ENCODE peak calls at places on chromosomes 4 and X, in nine cellular contexts. T is transverse colon, Z is right atrium auricular region, W is H9, Y is ascending aorta, B is PC-9, O is brain microvascular endothelial cell, U is upper lobe of right lung, R is lower lobe of right lung. I is an unnamed sample.

GRCh38 chrX:632391-633042 is 1.9 kb downstream of the SHOX start:
- DNase-seq in T (no peak), Z (no peak), W (peak; percentile 57), Y (no peak), B (no peak), O (no peak), U (no peak), R (no peak), I (no peak)

GRCh38 chr4:83340692-83341343 is 6.2 kb upstream of the HPSE start:
- DNase-seq in T (no peak), Z (no peak), W (no peak), Y (no peak), B (no peak), O (no peak), U (no peak), R (no peak), I (no peak)

GRCh38 chrX:27966492-27966891 is 14.8 kb downstream of the DCAF8L1 start:
- DNase-seq in T (no peak), Z (no peak), W (no peak), Y (no peak), B (no peak), O (no peak), U (no peak), R (no peak), I (no peak)

GRCh38 chrX:2500681-2501151 is at the start of the genes DHRSX and ZBED1:
- DNase-seq in T (peak; percentile 48), Z (no peak), W (no peak), Y (no peak), B (no peak), O (no peak), U (peak; percentile 81), R (peak; percentile 62), I (peak; percentile 84)

GRCh38 chr4:79652232-79652631 is 244.2 kb upstream of the GK2 start:
- DNase-seq in T (no peak), Z (no peak), W (no peak), Y (no peak), B (no peak), O (peak; percentile 83), U (no peak), R (no peak), I (no peak)

GRCh38 chrX:136130931-136131843 is 16.1 kb upstream of the FHL1 start:
- DNase-seq in T (no peak), Z (no peak), W (no peak), Y (no peak), B (peak; percentile 99), O (peak; percentile 79), U (no peak), R (no peak), I (no peak)

GRCh38 chr4:56424697-56425514 is 10.5 kb downstream of the PPAT start:
- DNase-seq in T (peak; percentile 13), Z (no peak), W (no peak), Y (no peak), B (no peak), O (peak; percentile 36), U (no peak), R (no peak), I (no peak)

GRCh38 chr4:169062861-169063197 is 52.8 kb upstream of the CBR4 start:
- DNase-seq in T (no peak), Z (no peak), W (no peak), Y (no peak), B (no peak), O (no peak), U (no peak), R (no peak), I (no peak)

GRCh38 chr4:108700358-108700757 is 50.0 kb downstream of the OSTC start:
- DNase-seq in T (no peak), Z (no peak), W (no peak), Y (no peak), B (no peak), O (no peak), U (no peak), R (no peak), I (no peak)

GRCh38 chr4:174707277-174707676 is 121.8 kb downstream of the GLRA3 start:
- DNase-seq in T (no peak), Z (no peak), W (no peak), Y (no peak), B (no peak), O (no peak), U (no peak), R (no peak), I (no peak)

GRCh38 chrX:140664939-140665338 is 44.6 kb upstream of the LINC00632 start:
- DNase-seq in T (no peak), Z (no peak), W (no peak), Y (no peak), B (no peak), O (no peak), U (no peak), R (no peak), I (no peak)

GRCh38 chr4:89572224-89572858 is 264.6 kb downstream of the SNCA start:
- DNase-seq in T (no peak), Z (no peak), W (no peak), Y (no peak), B (no peak), O (no peak), U (no peak), R (no peak), I (no peak)

GRCh38 chr4:186192068-186192751 is 843 bp downstream of the CYP4V2 start:
- DNase-seq in T (peak; percentile 57), Z (peak; percentile 62), W (peak; percentile 59), Y (no peak), B (no peak), O (peak; percentile 18), U (no peak), R (no peak), I (no peak)

GRCh38 chrX:98506907-98507306 is 1623.2 kb downstream of the RPA4 start:
- DNase-seq in T (no peak), Z (no peak), W (no peak), Y (no peak), B (no peak), O (no peak), U (no peak), R (no peak), I (no peak)

GRCh38 chrX:13805241-13805640 is 11.7 kb downstream of the GPM6B start:
- DNase-seq in T (no peak), Z (no peak), W (no peak), Y (no peak), B (no peak), O (no peak), U (no peak), R (no peak), I (no peak)
- TF ChIP-seq CTCF in T (no peak), Z (no peak), W (no peak), Y (no peak), B (no peak), O (no peak), U (peak; percentile 6), R (no peak), I (no peak)

GRCh38 chr4:138243369-138243768 is 1.2 kb upstream of the SLC7A11 start:
- DNase-seq in T (no peak), Z (no peak), W (no peak), Y (no peak), B (no peak), O (no peak), U (no peak), R (no peak), I (no peak)

GRCh38 chr4:138241281-138242075 is 671 bp downstream of the SLC7A11 start:
- DNase-seq in T (no peak), Z (no peak), W (no peak), Y (no peak), B (peak; percentile 38), O (peak; percentile 12), U (no peak), R (no peak), I (no peak)

GRCh38 chr4:138242076-138242829 is at the start of gene SLC7A11:
- DNase-seq in T (peak; percentile 83), Z (no peak), W (peak; percentile 91), Y (peak; percentile 31), B (peak; percentile 96), O (peak; percentile 98), U (no peak), R (peak; percentile 70), I (no peak)

GRCh38 chr4:138239496-138239895 is 2.7 kb downstream of the SLC7A11 start:
- DNase-seq in T (no peak), Z (no peak), W (no peak), Y (no peak), B (no peak), O (no peak), U (no peak), R (no peak), I (no peak)

GRCh38 chr4:138242830-138243149 is 641 bp upstream of the SLC7A11 start:
- DNase-seq in T (no peak), Z (no peak), W (no peak), Y (no peak), B (no peak), O (no peak), U (no peak), R (no peak), I (no peak)
- H3K27ac ChIP-seq in T (peak overlapping the region; percentile 75), Z (no peak overlapping the region), W (peak overlapping the region; percentile 95), Y (no peak overlapping the region), B (peak overlapping the region; percentile 100), O (peak overlapping the region; percentile 92), U (peak overlapping the region; percentile 76), R (peak overlapping the region; percentile 77), I (no peak overlapping the region)

GRCh38 chr4:87679449-87680169 is 29.5 kb downstream of the DMP1 start:
- DNase-seq in T (peak; percentile 19), Z (peak; percentile 61), W (peak; percentile 62), Y (no peak), B (no peak), O (peak; percentile 35), U (no peak), R (no peak), I (no peak)
- TF ChIP-seq CTCF in T (peak; percentile 55), Z (peak; percentile 68), W (peak; percentile 94), Y (peak; percentile 58), B (peak; percentile 87), O (peak; percentile 75), U (peak; percentile 79), R (peak; percentile 77), I (peak; percentile 64)

GRCh38 chr4:161822174-161822573 is 341.6 kb downstream of the FSTL5 start:
- DNase-seq in T (no peak), Z (no peak), W (no peak), Y (no peak), B (no peak), O (no peak), U (peak; percentile 45), R (no peak), I (peak; percentile 28)

GRCh38 chr4:161828061-161828460 is 335.7 kb downstream of the FSTL5 start:
- DNase-seq in T (no peak), Z (no peak), W (no peak), Y (no peak), B (no peak), O (peak; percentile 11), U (peak; percentile 20), R (no peak), I (no peak)

GRCh38 chr4:161827013-161827412 is 336.8 kb downstream of the FSTL5 start:
- DNase-seq in T (no peak), Z (no peak), W (peak; percentile 21), Y (no peak), B (no peak), O (no peak), U (peak; percentile 25), R (no peak), I (no peak)

GRCh38 chr4:161817822-161818412 is 345.9 kb downstream of the FSTL5 start:
- DNase-seq in T (no peak), Z (no peak), W (no peak), Y (no peak), B (no peak), O (no peak), U (peak; percentile 44), R (no peak), I (peak; percentile 32)

DNA sequence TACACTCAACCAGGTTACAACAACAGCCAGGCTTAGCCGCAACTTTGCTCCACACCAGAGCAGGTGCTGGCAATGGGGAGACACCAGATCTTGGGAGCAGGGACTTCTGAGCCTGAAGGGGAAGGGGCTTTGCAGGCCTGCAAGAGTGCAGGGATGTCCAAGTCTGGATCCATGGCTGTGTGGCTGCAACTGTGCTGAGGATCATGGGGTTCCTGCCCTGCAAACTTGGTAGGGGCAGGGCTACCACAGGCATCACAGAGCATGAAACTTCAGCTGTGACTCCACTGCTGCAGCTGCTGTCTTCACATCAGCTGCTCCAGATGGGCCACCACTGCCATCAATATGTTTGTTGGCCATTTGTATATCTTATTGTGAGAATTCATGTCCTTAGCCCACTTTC is 340.4 kb downstream of the FSTL5 start:
- DNase-seq in T (no peak), Z (no peak), W (no peak), Y (no peak), B (no peak), O (no peak), U (no peak), R (no peak), I (no peak)
- H3K27ac ChIP-seq in T (no peak overlapping the region), Z (no peak overlapping the region), W (no peak overlapping the region), Y (no peak overlapping the region), B (no peak overlapping the region), O (no peak overlapping the region), U (no peak overlapping the region), R (no peak overlapping the region), I (no peak overlapping the region)